ENCODE peak calls at places on chromosome 6, in four cellular contexts. B, K, G and T are unnamed samples. For H3K4me1, the result is how much of the 10 kb centered on the place peaks cover.

GRCh38 chr6:20933057-20933792 is 399.0 kb downstream of the CDKAL1 start:
- DNase-seq in G (no peak), K (no peak), B (no peak), T (no peak)

GRCh38 chr6:128046033-128046432 is 145.2 kb upstream of the THEMIS start:
- DNase-seq in B (no peak), G (no peak), K (no peak), T (no peak)

GRCh38 chr6:128600397-128600951 is 80.1 kb upstream of the PTPRK start:
- DNase-seq in B (no peak), G (peak), K (no peak), T (no peak)

GRCh38 chr6:100322886-100323285 is 141.8 kb downstream of the SIM1 start:
- DNase-seq in B (no peak), K (no peak), G (no peak), T (no peak)

GRCh38 chr6:82862543-82862942 is 203.1 kb downstream of the UBE3D start:
- DNase-seq in K (no peak), B (no peak), G (no peak), T (no peak)

GRCh38 chr6:49713346-49713745 is at the start of gene CRISP2:
- DNase-seq in G (no peak), K (no peak), B (no peak), T (no peak)

GRCh38 chr6:49462071-49462470 is 982 bp downstream of the MMUT start:
- DNase-seq in K (no peak), B (no peak), G (no peak), T (no peak)

GRCh38 chr6:168941036-168941435 is 312.6 kb downstream of the THBS2 start:
- DNase-seq in K (peak), G (no peak), B (no peak), T (no peak)

GRCh38 chr6:9699890-9700289 is 715.0 kb downstream of the TFAP2A start:
- DNase-seq in G (no peak), B (no peak), K (no peak), T (no peak)

GRCh38 chr6:147561742-147562141 is 53.3 kb downstream of the SAMD5 start:
- DNase-seq in B (no peak), K (no peak), G (no peak), T (no peak)

GRCh38 chr6:146990284-146990683 is 213.9 kb upstream of the STXBP5 start:
- DNase-seq in G (no peak), B (no peak), K (no peak), T (no peak)

GRCh38 chr6:123547216-123547978 is 89.4 kb downstream of the TRDN start:
- DNase-seq in G (no peak), B (no peak), K (no peak), T (no peak)

GRCh38 chr6:125780540-125781306 is 10.0 kb upstream of the NCOA7 start:
- DNase-seq in G (no peak), K (peak), B (peak), T (peak)

GRCh38 chr6:42176981-42177380 is 3.8 kb downstream of the GUCA1A start:
- DNase-seq in B (no peak), G (no peak), K (no peak), T (no peak)

GRCh38 chr6:42179261-42179955 is 6.2 kb downstream of the GUCA1A start:
- DNase-seq in K (no peak), B (no peak), G (no peak), T (no peak)

GRCh38 chr6:42175860-42176259 is 2.7 kb downstream of the GUCA1A start:
- DNase-seq in G (no peak), B (no peak), K (no peak), T (no peak)

GRCh38 chr6:42179956-42180335 is 6.8 kb downstream of the GUCA1A start:
- DNase-seq in B (no peak), K (no peak), G (no peak), T (no peak)

DNA sequence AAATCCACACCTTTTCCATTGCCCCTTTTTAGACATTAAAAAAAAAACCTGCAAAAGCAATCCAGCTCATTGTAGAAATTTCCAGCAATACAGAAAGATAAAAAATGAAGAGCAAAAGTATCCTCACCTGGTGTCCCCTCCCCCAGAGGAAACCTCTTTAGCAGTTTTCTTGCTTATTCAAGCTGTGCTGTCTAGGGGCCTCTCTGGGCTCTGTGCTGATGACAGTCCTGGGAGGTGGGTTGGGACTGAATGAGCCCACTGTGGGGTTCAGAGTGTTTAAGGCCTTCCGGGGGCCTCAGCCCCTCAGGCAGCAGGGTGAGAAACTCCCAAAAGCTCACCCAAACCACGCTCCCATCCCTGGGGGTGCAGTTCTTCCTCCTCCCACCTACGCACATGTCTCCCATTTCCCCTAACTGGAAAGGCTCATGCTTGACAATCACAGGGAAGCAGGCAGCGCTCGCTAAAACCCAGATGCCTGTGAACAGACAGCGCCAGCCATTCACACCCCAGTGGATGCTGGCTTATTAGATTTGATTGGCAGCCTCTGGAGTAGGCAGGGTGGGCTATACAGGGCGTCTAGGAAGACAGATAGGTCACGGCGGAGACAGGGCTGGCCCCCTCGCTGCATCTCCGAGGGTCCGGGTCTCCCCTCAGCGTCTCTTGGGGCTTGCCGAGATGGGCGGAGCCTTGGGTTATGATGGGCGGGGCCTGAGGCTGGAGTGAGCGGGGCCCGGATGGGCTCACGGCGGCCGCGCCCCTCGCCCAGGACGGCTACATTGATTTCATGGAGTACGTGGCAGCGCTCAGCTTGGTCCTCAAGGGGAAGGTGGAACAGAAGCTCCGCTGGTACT is 4.6 kb downstream of the GUCA1A start:
- DNase-seq in B (no peak), G (no peak), K (no peak), T (no peak)
- H3K4me3 ChIP-seq in B (no peak), G (no peak), K (no peak), T (no peak)

GRCh38 chr6:30131947-30132497 is 3.9 kb upstream of the TRIM40 start:
- DNase-seq in K (no peak), B (no peak), G (no peak), T (no peak)
- TF ChIP-seq CTCF in K (no peak), B (no peak), G (no peak), T (no peak)

GRCh38 chr6:36324191-36324590 is 12.5 kb downstream of the BNIP5 start:
- DNase-seq in K (no peak), B (no peak), G (no peak), T (no peak)

GRCh38 chr6:36324715-36325114 is 12.0 kb downstream of the BNIP5 start:
- DNase-seq in K (no peak), B (no peak), G (no peak), T (no peak)

GRCh38 chr6:36320475-36320874 is 16.2 kb downstream of the BNIP5 start:
- DNase-seq in K (no peak), G (no peak), B (no peak), T (no peak)

GRCh38 chr6:36322591-36322990 is 14.1 kb downstream of the BNIP5 start:
- DNase-seq in G (no peak), K (no peak), B (no peak), T (no peak)

GRCh38 chr6:36323062-36323461 is 13.6 kb downstream of the BNIP5 start:
- DNase-seq in G (no peak), K (no peak), B (no peak), T (no peak)
- H3K4me1 ChIP-seq in G (under half), K (under half), B (under half), T (under half)

DNA sequence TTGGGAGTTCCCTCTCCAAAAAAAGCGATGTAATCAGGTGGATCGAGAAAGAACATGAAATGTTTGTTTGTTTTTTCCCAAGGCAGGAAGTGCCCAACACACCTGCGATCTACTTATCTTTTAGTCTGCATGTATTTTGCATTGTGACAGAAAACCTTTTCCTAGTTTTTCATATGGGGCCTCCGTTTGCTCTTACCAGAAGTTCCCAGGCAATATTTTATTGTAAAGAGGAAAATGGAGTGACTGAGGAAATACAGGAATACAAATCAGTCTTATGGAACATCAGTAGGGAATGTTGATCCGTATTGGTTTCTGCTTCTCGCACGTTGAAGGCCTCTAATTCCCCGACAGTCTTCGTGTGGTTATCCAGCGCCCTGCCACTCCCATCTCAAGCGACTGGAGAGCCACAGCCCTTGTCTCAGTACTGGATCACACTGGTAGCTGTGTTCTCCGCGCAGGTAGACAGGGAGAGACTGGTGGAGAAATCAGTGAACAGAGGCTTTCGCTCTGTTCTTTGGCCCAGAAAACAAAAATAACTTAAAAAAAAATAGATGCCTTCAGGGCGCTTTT is 107.4 kb downstream of the TRIM27 start:
- DNase-seq in K (no peak), G (no peak), B (no peak), T (no peak)
- H3K4me3 ChIP-seq in K (no peak), G (peak), B (no peak), T (no peak)

GRCh38 chr6:11621119-11621518 is 83.6 kb downstream of the TMEM170B start:
- DNase-seq in G (no peak), K (no peak), B (no peak), T (no peak)

GRCh38 chr6:11615214-11615602 is 77.7 kb downstream of the TMEM170B start:
- DNase-seq in B (no peak), G (no peak), K (no peak), T (no peak)

GRCh38 chr6:11622156-11622555 is 84.6 kb downstream of the TMEM170B start:
- DNase-seq in G (no peak), K (no peak), B (no peak), T (no peak)

GRCh38 chr6:11616200-11616611 is 78.7 kb downstream of the TMEM170B start:
- DNase-seq in G (no peak), K (no peak), B (no peak), T (no peak)

DNA sequence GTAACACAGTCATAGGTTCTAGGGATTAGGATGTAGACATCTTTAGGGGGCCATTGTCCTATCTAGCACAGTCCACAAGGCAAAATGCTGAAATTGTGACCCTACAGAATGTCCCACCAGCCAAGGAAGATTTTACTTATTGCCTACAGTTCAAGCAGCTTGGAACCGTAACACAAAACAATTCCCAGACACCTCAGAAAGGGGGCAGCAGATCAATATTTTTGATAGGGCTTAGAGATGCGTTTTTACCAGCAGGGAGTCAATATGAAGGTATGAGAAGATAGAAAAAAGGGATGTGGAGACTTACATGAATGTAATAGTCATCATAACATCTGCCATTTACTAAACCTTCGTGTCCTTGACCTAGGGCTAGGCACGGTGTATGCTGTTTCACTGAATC is 81.0 kb downstream of the TMEM170B start:
- DNase-seq in B (no peak), G (no peak), K (no peak), T (no peak)
- TF ChIP-seq CTCF in B (no peak), G (peak), K (no peak), T (no peak)

GRCh38 chr6:16670617-16671051 is 90.6 kb downstream of the ATXN1 start:
- DNase-seq in G (no peak), K (no peak), B (no peak), T (no peak)

GRCh38 chr6:16670183-16670582 is 91.1 kb downstream of the ATXN1 start:
- DNase-seq in K (no peak), B (no peak), G (no peak), T (peak)

GRCh38 chr6:16665992-16666391 is 95.3 kb downstream of the ATXN1 start:
- DNase-seq in K (no peak), B (no peak), G (no peak), T (no peak)

GRCh38 chr6:16669227-16669626 is 92.0 kb downstream of the ATXN1 start:
- DNase-seq in G (no peak), B (no peak), K (no peak), T (no peak)

GRCh38 chr6:16667509-16667908 is 93.8 kb downstream of the ATXN1 start:
- DNase-seq in G (no peak), K (no peak), B (no peak), T (no peak)
- H3K4me1 ChIP-seq in G (under half), K (under half), B (under half), T (under half)

GRCh38 chr6:52549428-52549827 is 27.4 kb downstream of the TRAM2 start:
- DNase-seq in K (no peak), B (no peak), G (no peak), T (no peak)
- H3K4me3 ChIP-seq in K (no peak), B (no peak), G (no peak), T (no peak)

GRCh38 chr6:144551339-144551738 is 266.2 kb downstream of the UTRN start:
- DNase-seq in G (no peak), K (no peak), B (no peak), T (no peak)

GRCh38 chr6:144550392-144550791 is 265.3 kb downstream of the UTRN start:
- DNase-seq in G (no peak), K (no peak), B (no peak), T (no peak)

GRCh38 chr6:144547409-144547808 is 262.3 kb downstream of the UTRN start:
- DNase-seq in G (no peak), B (no peak), K (no peak), T (no peak)

GRCh38 chr6:144546807-144547206 is 261.7 kb downstream of the UTRN start:
- DNase-seq in K (no peak), B (no peak), G (no peak), T (no peak)

DNA sequence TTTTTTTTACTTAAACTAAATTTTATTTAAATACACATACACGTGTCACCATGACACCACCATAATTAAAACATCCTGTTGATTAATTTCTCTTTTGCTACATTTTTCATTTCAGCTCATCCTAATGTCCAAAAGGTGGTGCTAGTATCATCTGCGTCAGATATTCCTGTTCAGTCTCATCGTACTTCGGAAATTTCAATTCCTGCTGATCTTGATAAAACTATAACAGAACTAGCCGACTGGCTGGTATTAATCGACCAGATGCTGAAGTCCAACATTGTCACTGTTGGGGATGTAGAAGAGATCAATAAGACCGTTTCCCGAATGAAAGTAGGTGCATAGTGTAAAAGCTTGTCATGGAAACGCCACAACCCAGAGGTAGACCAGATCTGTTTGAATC is 263.4 kb downstream of the UTRN start:
- DNase-seq in B (no peak), K (no peak), G (no peak), T (no peak)
- TF ChIP-seq CTCF in B (no peak), K (no peak), G (no peak), T (no peak)

DNA sequence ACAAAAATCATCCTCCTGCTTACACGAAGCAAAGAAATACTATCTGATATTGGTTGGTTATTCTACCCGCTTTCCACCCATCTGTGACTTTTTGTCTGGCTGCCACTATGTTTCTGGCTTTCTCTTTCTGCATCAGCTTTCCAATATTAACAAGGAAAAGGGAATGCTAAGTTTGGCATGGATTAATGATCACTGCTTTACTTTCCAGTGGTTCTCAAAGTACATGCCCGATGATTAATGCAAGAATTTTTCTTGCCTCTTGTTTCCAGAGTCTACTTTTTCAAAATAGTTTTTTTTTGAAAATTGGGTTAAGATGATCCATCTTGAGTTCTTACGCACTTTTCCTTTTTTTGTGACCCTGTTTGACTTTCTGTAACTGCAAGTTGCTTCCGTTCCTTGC is 57.0 kb downstream of the RNF144B start:
- DNase-seq in G (no peak), B (no peak), K (no peak), T (no peak)
- H3K4me1 ChIP-seq in G (under half), B (under half), K (under half), T (half or more)

DNA sequence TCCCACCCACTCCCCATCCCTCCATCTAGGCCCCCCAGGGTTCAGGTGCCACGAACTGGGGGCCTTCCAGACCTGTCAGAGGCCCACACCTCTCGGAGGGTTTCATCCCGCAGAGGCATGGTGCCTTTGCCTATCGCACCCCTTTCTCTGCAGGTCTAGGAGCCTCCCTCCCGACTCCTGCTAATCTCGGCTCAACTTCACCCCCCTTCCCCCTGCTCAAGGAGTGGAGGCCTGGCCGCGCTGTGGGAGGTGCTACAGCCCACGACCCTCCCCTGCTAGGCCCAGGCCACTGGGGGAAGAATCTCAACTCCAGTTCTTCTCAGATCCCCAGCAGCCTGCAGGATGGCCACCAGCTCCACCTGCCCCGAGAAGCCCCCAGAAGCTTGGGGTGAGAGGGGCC is at the start of gene TULP1:
- DNase-seq in G (no peak), K (no peak), B (no peak), T (no peak)
- H3K4me3 ChIP-seq in G (no peak), K (peak), B (no peak), T (no peak)